ENCODE peak calls at places on chromosomes 11 and 22, in eight cellular contexts. O is NCI-H226; Y is posterior cingulate gyrus; K is Caco-2; G is SK-MEL-5; C is activated T-cell treated with anti-CD3 and anti-CD28 coated beads for 1 hour; T is stimulated activated CD4-positive, alpha-beta T cell treated with anti-CD3 and anti-CD28 coated beads, Interleukin-2, amount 100 ng/mL, for 48 hours; P is NCI-H2171. U is an unnamed sample.

GRCh38 chr11:108037636-108038035 is 28.9 kb downstream of the CUL5 start:
- DNase-seq in G (no peak), O (no peak), P (no peak), Y (no peak), C (no peak), K (no peak), T (no peak), U (no peak)

GRCh38 chr22:26766510-26767350 is 109.3 kb downstream of the MIAT start:
- DNase-seq in O (no peak), P (no peak), Y (no peak), T (no peak), K (no peak), C (no peak), G (no peak), U (no peak)

GRCh38 chr11:118845369-118845768 is 38.3 kb upstream of the CXCR5 start:
- DNase-seq in O (peak), C (no peak), K (no peak), G (no peak), P (no peak), T (no peak), Y (no peak), U (no peak)

GRCh38 chr11:6468712-6469495 is 4.8 kb downstream of the TRIM3 start:
- DNase-seq in G (peak), T (no peak), C (no peak), K (peak), O (peak), Y (peak), P (no peak), U (no peak)

GRCh38 chr11:83401506-83402225 is 115.5 kb upstream of the CCDC90B start:
- DNase-seq in O (no peak), Y (no peak), C (no peak), K (no peak), G (no peak), T (no peak), P (no peak), U (no peak)

GRCh38 chr11:81644239-81644840 is 1089.3 kb downstream of the FAM181B start:
- DNase-seq in C (no peak), G (peak), Y (no peak), T (no peak), P (no peak), K (peak), O (no peak), U (peak)

GRCh38 chr11:116773203-116774112 is 671 bp upstream of the BUD13 start:
- DNase-seq in C (no peak), Y (no peak), K (no peak), O (peak), P (no peak), T (no peak), G (no peak), U (no peak)

GRCh38 chr11:120601566-120601965 is 90.0 kb downstream of the GRIK4 start:
- DNase-seq in T (no peak), C (no peak), Y (no peak), P (no peak), G (no peak), O (no peak), K (no peak), U (no peak)

GRCh38 chr11:1129143-1129665 is 28.5 kb upstream of the MUC5AC start:
- DNase-seq in K (no peak), T (no peak), G (no peak), P (no peak), C (no peak), O (no peak), Y (peak), U (no peak)

GRCh38 chr11:102643941-102644340 is 18.8 kb upstream of the MMP20 start:
- DNase-seq in G (no peak), O (no peak), K (no peak), C (no peak), Y (no peak), T (no peak), P (no peak), U (no peak)

GRCh38 chr11:22920939-22921565 is 60.8 kb upstream of the CCDC179 start:
- DNase-seq in G (peak), P (peak), O (peak), K (peak), C (no peak), T (no peak), Y (no peak), U (peak)

GRCh38 chr11:11786771-11787170 is 55.0 kb upstream of the USP47 start:
- DNase-seq in O (no peak), K (peak), T (no peak), Y (no peak), P (no peak), G (peak), C (no peak), U (no peak)